ENCODE peak calls at places on chromosomes 7 and 10, in six cellular contexts. B is IMR-90, L is transverse colon, O is adrenal gland, H is HCT116, A is A549. U is an unnamed sample.

GRCh38 chr10:111297351-111297848 is 220.6 kb downstream of the ADRA2A start:
- DNase-seq in A (no peak), O (no peak), B (no peak), H (no peak), L (no peak), U (no peak)

GRCh38 chr7:87886875-87887274 is 10.6 kb downstream of the DBF4 start:
- DNase-seq in L (no peak), A (no peak), B (peak), H (peak), O (no peak), U (no peak)

GRCh38 chr10:7707858-7708622 is 4.9 kb downstream of the ITIH2 start:
- DNase-seq in H (no peak), B (no peak), O (no peak), A (no peak), L (no peak), U (no peak)

GRCh38 chr7:142030294-142030693 is 34.6 kb downstream of the MGAM start:
- DNase-seq in B (no peak), A (no peak), O (no peak), H (no peak), L (no peak), U (no peak)

GRCh38 chr7:32336726-32337125 is 153.5 kb downstream of the LSM5 start:
- DNase-seq in O (no peak), H (no peak), B (no peak), L (no peak), A (no peak), U (no peak)

GRCh38 chr10:116836087-116836486 is 13.2 kb upstream of the ENO4 start:
- DNase-seq in O (no peak), A (no peak), B (no peak), H (no peak), L (no peak), U (no peak)

GRCh38 chr7:30799206-30799975 is 28.2 kb downstream of the MINDY4 start:
- DNase-seq in A (no peak), H (no peak), B (peak), L (no peak), O (no peak), U (no peak)

GRCh38 chr7:134184767-134185166 is 57.6 kb downstream of the LRGUK start:
- DNase-seq in B (peak), H (no peak), O (no peak), L (no peak), A (no peak), U (no peak)

GRCh38 chr10:124010563-124011131 is 82.8 kb downstream of the CHST15 start:
- DNase-seq in B (no peak), O (no peak), H (peak), A (no peak), L (peak), U (peak)

GRCh38 chr10:51832652-51833383 is 133.4 kb upstream of the CSTF2T start:
- DNase-seq in L (no peak), H (peak), A (no peak), B (peak), O (peak), U (no peak)

GRCh38 chr7:80622531-80622930 is 15.9 kb upstream of the CD36 start:
- DNase-seq in O (no peak), H (no peak), A (no peak), L (no peak), B (peak), U (no peak)

GRCh38 chr10:47376522-47377220 is 7.4 kb downstream of the ZNF488 start:
- DNase-seq in H (no peak), A (no peak), L (no peak), B (no peak), O (peak), U (peak)

GRCh38 chr10:70494536-70494935 is 16.0 kb downstream of the PALD1 start:
- DNase-seq in L (no peak), A (no peak), B (no peak), H (no peak), O (no peak), U (no peak)

GRCh38 chr7:29955799-29956476 is 33.7 kb downstream of the SCRN1 start:
- DNase-seq in A (no peak), B (no peak), H (no peak), O (no peak), L (peak), U (peak)

GRCh38 chr7:10121641-10122040 is 852.0 kb upstream of the PHF14 start:
- DNase-seq in L (no peak), O (no peak), B (no peak), H (no peak), A (no peak), U (no peak)

GRCh38 chr7:7977774-7978173 is 9.2 kb downstream of the GLCCI1 start:
- DNase-seq in A (no peak), B (peak), H (no peak), L (no peak), O (no peak), U (no peak)

GRCh38 chr7:112905950-112906349 is 115.8 kb upstream of the TMEM168 start:
- DNase-seq in O (no peak), A (no peak), H (no peak), L (no peak), B (no peak), U (no peak)

GRCh38 chr7:44280636-44280992 is 44.8 kb downstream of the CAMK2B start:
- DNase-seq in O (peak), L (peak), H (no peak), A (no peak), B (no peak), U (peak)

GRCh38 chr7:10205690-10206089 is 768.0 kb upstream of the PHF14 start:
- DNase-seq in B (no peak), H (no peak), O (no peak), A (no peak), L (no peak), U (no peak)

GRCh38 chr7:158390460-158390859 is 197.2 kb downstream of the PTPRN2 start:
- DNase-seq in O (no peak), L (no peak), A (no peak), H (no peak), B (no peak), U (peak)

GRCh38 chr10:87767253-87767652 is 50.8 kb downstream of the ATAD1 start:
- DNase-seq in B (peak), A (no peak), H (no peak), L (no peak), O (no peak), U (no peak)

GRCh38 chr10:78150756-78151155 is 117.1 kb downstream of the RPS24 start:
- DNase-seq in A (no peak), O (no peak), B (no peak), L (no peak), H (no peak), U (no peak)

GRCh38 chr7:73738612-73739386 is at the start of gene ABHD11:
- DNase-seq in A (peak), H (peak), O (peak), B (peak), L (peak), U (peak)
- TF ChIP-seq POLR2A in A (peak), H (peak), O (peak), B (peak), L (peak), U (no peak)

GRCh38 chr7:95441042-95441823 is 6.4 kb upstream of the PON2 start:
- DNase-seq in O (no peak), A (peak), B (no peak), L (no peak), H (no peak), U (no peak)
- TF ChIP-seq POLR2A in O (no peak), A (no peak), B (no peak), L (no peak), H (no peak), U (no peak)

GRCh38 chr7:108001759-108002725 is 919 bp downstream of the LAMB1 start:
- DNase-seq in A (no peak), B (peak), O (no peak), H (no peak), L (peak), U (no peak)
- TF ChIP-seq POLR2A in A (no peak), B (no peak), O (no peak), H (no peak), L (no peak), U (no peak)

GRCh38 chr7:116258734-116259133 is 48.4 kb downstream of the TES start:
- DNase-seq in H (peak), A (peak), B (peak), L (no peak), O (no peak), U (no peak)
- TF ChIP-seq POLR2A in H (no peak), A (no peak), B (peak), L (no peak), O (no peak), U (no peak)

GRCh38 chr7:94656658-94656924 is 658 bp upstream of the SGCE start:
- DNase-seq in O (no peak), A (no peak), H (no peak), L (no peak), B (no peak), U (no peak)

GRCh38 chr7:94657771-94658693 is 2.1 kb upstream of the SGCE start:
- DNase-seq in B (peak), H (peak), L (peak), A (peak), O (peak), U (peak)

GRCh38 chr7:94655884-94656657 is at the start of gene SGCE:
- DNase-seq in H (peak), B (peak), L (peak), O (peak), A (peak), U (peak)

GRCh38 chr7:94655562-94655883 is 410 bp downstream of the SGCE start:
- DNase-seq in A (no peak), H (no peak), B (no peak), L (no peak), O (peak), U (no peak)

GRCh38 chr7:94656925-94657731 is 1.2 kb upstream of the SGCE start:
- DNase-seq in L (no peak), H (peak), O (peak), B (peak), A (no peak), U (peak)
- TF ChIP-seq POLR2A in L (no peak), H (no peak), O (peak), B (no peak), A (no peak), U (no peak)

GRCh38 chr10:130135676-130136213 is 446 bp upstream of the GLRX3 start:
- DNase-seq in A (peak), O (no peak), B (no peak), L (no peak), H (no peak), U (no peak)

GRCh38 chr10:130137659-130138478 is 1.7 kb downstream of the GLRX3 start:
- DNase-seq in H (no peak), B (no peak), L (no peak), A (no peak), O (no peak), U (peak)

GRCh38 chr10:130138479-130138866 is 2.3 kb downstream of the GLRX3 start:
- DNase-seq in H (peak), O (peak), A (peak), B (peak), L (no peak), U (no peak)

GRCh38 chr10:130137077-130137448 is 872 bp downstream of the GLRX3 start:
- DNase-seq in O (no peak), B (peak), A (peak), H (no peak), L (no peak), U (no peak)

GRCh38 chr10:130136214-130137076 is at the start of gene GLRX3:
- DNase-seq in B (peak), L (peak), A (peak), H (peak), O (peak), U (peak)
- TF ChIP-seq POLR2A in B (peak), L (peak), A (peak), H (no peak), O (peak), U (no peak)

DNA sequence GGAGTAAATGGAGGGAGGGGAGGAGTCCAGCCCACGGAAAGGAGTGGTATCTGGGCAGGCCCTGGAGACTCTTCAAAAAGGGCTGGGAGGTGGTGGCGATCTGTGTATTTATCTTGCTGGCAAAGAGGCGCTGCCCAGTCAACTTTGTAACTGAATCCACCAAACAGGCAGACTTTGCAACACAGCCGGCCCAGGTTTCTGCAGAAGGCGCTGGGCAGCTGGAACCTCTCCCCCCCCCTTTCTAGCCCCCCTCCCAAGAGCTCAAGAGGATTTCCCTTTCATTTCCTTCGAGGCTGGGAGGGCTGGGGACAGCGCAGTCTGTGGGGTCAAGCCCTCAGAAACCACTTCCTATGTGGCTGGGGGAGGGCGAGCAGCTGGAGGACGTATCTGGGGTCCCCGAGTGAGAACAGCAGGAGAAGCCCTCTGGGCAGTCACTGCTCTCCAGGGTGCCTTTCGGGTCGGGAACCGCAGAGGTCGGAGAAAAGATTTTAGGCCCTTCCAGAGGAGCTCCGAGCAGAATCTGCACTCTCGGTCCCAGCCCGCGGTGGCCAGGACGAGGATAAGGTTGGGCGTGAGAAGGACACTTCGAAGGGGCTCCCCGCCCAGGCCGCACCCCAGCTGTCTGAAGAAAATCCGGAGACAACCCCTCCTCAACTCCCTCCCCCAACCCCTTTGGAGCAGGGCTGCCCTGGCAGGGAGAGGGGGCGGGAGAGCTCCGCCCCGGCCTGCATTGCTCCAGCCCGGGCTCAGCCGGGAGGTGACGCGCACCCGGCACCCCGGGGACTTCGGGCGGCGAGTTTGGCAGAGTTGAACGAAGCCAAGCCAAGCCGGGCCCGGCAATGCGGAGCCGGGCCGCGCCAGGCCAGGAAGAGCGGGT is 943 bp downstream of the ZCCHC24 start:
- DNase-seq in B (peak), H (no peak), A (peak), O (peak), L (peak), U (peak)
- TF ChIP-seq POLR2A in B (no peak), H (no peak), A (no peak), O (no peak), L (peak), U (no peak)

GRCh38 chr10:42552188-42553063 is 85.9 kb downstream of the ZNF33B start:
- DNase-seq in L (peak), H (peak), B (peak), A (peak), O (peak), U (peak)
- TF ChIP-seq POLR2A in L (peak), H (peak), B (no peak), A (peak), O (peak), U (peak)

U was measured in spleen.